ENCODE peak calls at places on chromosomes 7 and 10, in four cellular contexts. L is GM20000, O is astrocyte of the cerebellum, V is body of pancreas. W is an unnamed sample.

GRCh38 chr7:122307228-122307619 is 2.7 kb upstream of the FEZF1 start:
- DNase-seq in V (no peak), O (no peak), L (no peak), W (no peak)

GRCh38 chr7:36777062-36777461 is 52.8 kb upstream of the AOAH start:
- DNase-seq in V (no peak), O (no peak), L (no peak), W (no peak)

GRCh38 chr7:130821864-130822263 is 87.9 kb upstream of the KLF14 start:
- DNase-seq in V (no peak), O (no peak), L (no peak), W (no peak)

GRCh38 chr10:114397651-114398145 is 6.6 kb downstream of the AFAP1L2 start:
- DNase-seq in V (no peak), L (no peak), O (no peak), W (no peak)

GRCh38 chr7:90211391-90212148 is at the start of gene STEAP2:
- DNase-seq in V (peak), O (peak), L (peak), W (peak)

GRCh38 chr7:83947260-83947659 is 247.3 kb downstream of the SEMA3A start:
- DNase-seq in L (peak), O (no peak), V (peak), W (peak)

GRCh38 chr10:21042536-21042935 is 145.4 kb upstream of the NEBL start:
- DNase-seq in V (no peak), L (no peak), O (no peak), W (no peak)

GRCh38 chr7:94578615-94579014 is 69.0 kb downstream of the CASD1 start:
- DNase-seq in O (no peak), L (no peak), V (no peak), W (no peak)

GRCh38 chr7:27156508-27156898 is at the start of gene HOXA7:
- DNase-seq in L (no peak), V (no peak), O (no peak), W (no peak)

GRCh38 chr10:69941730-69942129 is 110.9 kb upstream of the MACROH2A2 start:
- DNase-seq in V (no peak), L (no peak), O (no peak), W (no peak)

GRCh38 chr10:106226831-106227230 is 937.7 kb downstream of the SORCS1 start:
- DNase-seq in V (no peak), O (no peak), L (no peak), W (no peak)

GRCh38 chr7:4882742-4883351 is 669 bp downstream of the RADIL start:
- DNase-seq in V (no peak), O (no peak), L (peak), W (no peak)

GRCh38 chr7:10889266-10889898 is 84.3 kb upstream of the PHF14 start:
- DNase-seq in V (peak), L (peak), O (peak), W (peak)

GRCh38 chr7:47503283-47503682 is 78.6 kb downstream of the TNS3 start:
- DNase-seq in L (no peak), V (no peak), O (no peak), W (no peak)

GRCh38 chr10:68501691-68502090 is 25.6 kb downstream of the SLC25A16 start:
- DNase-seq in O (no peak), V (no peak), L (no peak), W (no peak)

GRCh38 chr10:71990706-71991269 is 26.6 kb downstream of the CHST3 start:
- DNase-seq in V (no peak), O (no peak), L (no peak), W (no peak)

GRCh38 chr7:112571852-112572607 is 91.2 kb downstream of the LSMEM1 start:
- DNase-seq in V (no peak), O (no peak), L (no peak), W (no peak)

GRCh38 chr10:79202188-79203013 is 133.6 kb downstream of the ZMIZ1 start:
- DNase-seq in O (no peak), V (peak), L (peak), W (peak)

GRCh38 chr7:113197274-113197673 is 78.9 kb upstream of the SMIM30 start:
- DNase-seq in O (peak), L (no peak), V (no peak), W (no peak)

GRCh38 chr7:27167916-27168264 is 2.6 kb upstream of the HOXA9 start:
- DNase-seq in O (no peak), L (no peak), V (no peak), W (no peak)

GRCh38 chr7:22433710-22434460 is 66.1 kb downstream of the STEAP1B start:
- DNase-seq in L (no peak), V (no peak), O (no peak), W (no peak)

GRCh38 chr7:151244871-151245346 is 3.6 kb downstream of the SMARCD3 start:
- DNase-seq in V (no peak), L (peak), O (no peak), W (no peak)

GRCh38 chr7:78437118-78437517 is 638.5 kb downstream of the PHTF2 start:
- DNase-seq in V (no peak), O (peak), L (no peak), W (no peak)

GRCh38 chr10:100744980-100745881 is at the start of gene PAX2:
- DNase-seq in V (no peak), L (peak), O (no peak), W (peak)

GRCh38 chr10:96588601-96589419 is 2.0 kb upstream of the TM9SF3 start:
- DNase-seq in V (no peak), O (no peak), L (peak), W (peak)

GRCh38 chr10:28254290-28254985 is 48.4 kb downstream of the MPP7 start:
- DNase-seq in V (peak), O (no peak), L (no peak), W (no peak)

GRCh38 chr10:13690281-13690825 is 103.6 kb downstream of the PRPF18 start:
- DNase-seq in V (no peak), O (no peak), L (no peak), W (peak)

GRCh38 chr10:91632671-91633550 is at the start of gene PPP1R3C:
- DNase-seq in O (no peak), V (peak), L (peak), W (peak)
- TF ChIP-seq CTCF in O (peak), V (peak), L (peak), W (peak)

DNA sequence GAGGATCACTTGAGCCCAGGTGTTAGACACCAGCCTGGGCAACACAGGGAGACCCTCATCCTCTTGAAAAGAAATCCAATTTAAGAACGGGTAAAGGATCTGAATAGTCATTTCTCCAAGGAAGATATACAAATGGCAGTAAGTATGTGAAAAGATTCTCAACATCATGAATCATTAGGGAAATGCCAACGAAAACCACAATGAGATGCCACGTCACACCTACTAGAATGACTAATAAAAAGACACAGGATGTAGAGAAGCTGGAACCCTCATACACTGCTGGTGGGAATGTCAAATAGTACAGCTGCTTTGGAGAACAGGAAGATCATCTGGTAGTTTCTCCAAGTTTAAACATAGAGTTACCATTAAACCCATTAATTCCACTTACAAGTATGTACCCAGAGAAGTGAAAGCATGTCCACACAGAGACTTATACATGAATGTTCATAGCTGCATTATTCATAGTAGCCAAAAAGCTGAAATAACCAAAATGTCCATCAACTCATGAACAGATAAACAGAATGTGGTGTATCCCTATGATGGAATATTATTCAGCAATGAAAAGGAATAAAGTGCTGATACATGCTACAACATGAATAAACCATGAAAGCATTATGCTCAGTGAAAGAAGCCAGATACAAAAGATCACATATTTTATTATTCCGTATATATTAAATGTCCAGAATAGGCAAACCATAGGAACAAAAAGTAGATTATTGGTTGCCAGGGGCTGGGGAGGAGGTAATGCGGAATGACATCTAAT is 13.1 kb upstream of the ZMIZ2 start:
- DNase-seq in V (no peak), L (no peak), O (peak), W (no peak)
- TF ChIP-seq CTCF in V (no peak), L (no peak), O (no peak), W (no peak)

GRCh38 chr10:117752103-117752502 is 209.6 kb downstream of the EMX2 start:
- DNase-seq in V (no peak), L (no peak), O (no peak), W (no peak)
- TF ChIP-seq CTCF in V (no peak), L (no peak), O (no peak), W (no peak)

DNA sequence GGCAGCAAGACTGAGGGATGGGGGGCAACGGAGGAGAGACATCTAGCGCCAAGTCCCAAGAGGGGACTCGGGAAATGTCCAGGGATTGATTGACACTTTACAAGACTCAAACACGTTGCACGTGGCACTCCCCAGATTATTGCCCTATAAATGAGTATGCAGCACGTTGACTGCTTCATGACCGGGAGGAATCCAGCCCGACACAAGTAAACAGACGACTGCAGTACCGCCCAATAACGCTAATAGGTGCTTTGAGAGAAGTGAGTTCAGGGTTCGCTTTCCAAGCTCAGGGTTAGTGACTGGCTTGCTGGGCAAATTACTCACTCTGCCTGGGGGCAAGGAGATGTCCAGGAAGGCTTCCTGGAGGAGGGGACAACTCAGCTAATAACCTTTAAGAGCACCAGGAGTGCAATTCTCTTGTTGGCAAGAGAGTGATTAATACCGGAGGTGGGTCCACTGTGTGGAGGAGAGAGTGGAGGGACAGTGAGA is 73.3 kb upstream of the MYL10 start:
- DNase-seq in O (no peak), L (no peak), V (no peak), W (no peak)
- TF ChIP-seq CTCF in O (no peak), L (no peak), V (no peak), W (no peak)

GRCh38 chr10:129910861-129911260 is 53.2 kb downstream of the EBF3 start:
- DNase-seq in V (no peak), L (no peak), O (no peak), W (no peak)

GRCh38 chr10:129908406-129908805 is 55.7 kb downstream of the EBF3 start:
- DNase-seq in V (no peak), O (no peak), L (no peak), W (no peak)

GRCh38 chr10:129911451-129912160 is 52.5 kb downstream of the EBF3 start:
- DNase-seq in V (no peak), O (no peak), L (no peak), W (no peak)

GRCh38 chr10:129909531-129910286 is 54.4 kb downstream of the EBF3 start:
- DNase-seq in V (no peak), O (no peak), L (no peak), W (no peak)

GRCh38 chr10:129909080-129909479 is 55.0 kb downstream of the EBF3 start:
- DNase-seq in L (no peak), V (no peak), O (no peak), W (no peak)
- TF ChIP-seq CTCF in L (no peak), V (no peak), O (no peak), W (no peak)

GRCh38 chr10:132453470-132453861 is 56.5 kb downstream of the PWWP2B start:
- DNase-seq in V (no peak), L (no peak), O (no peak), W (no peak)
- TF ChIP-seq CTCF in V (no peak), L (no peak), O (no peak), W (no peak)